ENCODE peak calls at places on chromosome 7, in six cellular contexts. D is GM23338, K is PC-9, H is left ventricle myocardium inferior, V is OCI-LY7, N is lung. L is an unnamed sample.

GRCh38 chr7:12152196-12152918 is 58.7 kb upstream of the TMEM106B start:
- DNase-seq in D (no peak), K (no peak), H (no peak), V (no peak), N (no peak), L (no peak)

GRCh38 chr7:156017431-156017830 is 205.2 kb upstream of the SHH start:
- DNase-seq in D (no peak), K (no peak), H (no peak), V (no peak), N (no peak), L (no peak)

GRCh38 chr7:74272305-74273038 is 16.7 kb upstream of the CLIP2 start:
- DNase-seq in D (peak; percentile 70), K (peak; percentile 78), H (peak; percentile 75), V (peak; percentile 85), N (peak; percentile 68), L (no peak)

GRCh38 chr7:2030475-2031456 is 202.0 kb downstream of the MAD1L1 start:
- DNase-seq in D (no peak), K (no peak), H (peak; percentile 11), V (peak; percentile 65), N (no peak), L (peak; percentile 53)

GRCh38 chr7:13990319-13990983 is 985 bp upstream of the ETV1 start:
- DNase-seq in D (peak; percentile 96), K (peak; percentile 57), H (peak; percentile 34), V (no peak), N (peak; percentile 59), L (no peak)

GRCh38 chr7:122135275-122135674 is 8.8 kb downstream of the AASS start:
- DNase-seq in D (no peak), K (no peak), H (no peak), V (no peak), N (no peak), L (no peak)

GRCh38 chr7:101784275-101785127 is 32.9 kb upstream of the CUX1 start:
- DNase-seq in D (no peak), K (no peak), H (no peak), V (no peak), N (no peak), L (no peak)

GRCh38 chr7:104926189-104926904 is 87.7 kb upstream of the KMT2E start:
- DNase-seq in D (no peak), K (no peak), H (no peak), V (no peak), N (no peak), L (no peak)

GRCh38 chr7:74297516-74298233 is 8.5 kb downstream of the CLIP2 start:
- DNase-seq in D (no peak), K (no peak), H (no peak), V (no peak), N (no peak), L (no peak)

GRCh38 chr7:79241288-79242055 is 212.0 kb downstream of the MAGI2 start:
- DNase-seq in D (no peak), K (no peak), H (no peak), V (no peak), N (no peak), L (no peak)

GRCh38 chr7:91249506-91250233 is 14.6 kb upstream of the FZD1 start:
- DNase-seq in D (no peak), K (peak; percentile 68), H (no peak), V (no peak), N (no peak), L (no peak)

GRCh38 chr7:134686782-134687181 is 40.1 kb downstream of the BPGM start:
- DNase-seq in D (peak; percentile 32), K (no peak), H (no peak), V (no peak), N (no peak), L (no peak)

GRCh38 chr7:18457832-18458231 is 37.7 kb upstream of the HDAC9 start:
- DNase-seq in D (no peak), K (peak; percentile 70), H (no peak), V (no peak), N (no peak), L (no peak)

GRCh38 chr7:18459439-18459838 is 36.1 kb upstream of the HDAC9 start:
- DNase-seq in D (no peak), K (no peak), H (no peak), V (no peak), N (no peak), L (no peak)

GRCh38 chr7:18458830-18459229 is 36.7 kb upstream of the HDAC9 start:
- DNase-seq in D (no peak), K (no peak), H (no peak), V (no peak), N (no peak), L (no peak)

GRCh38 chr7:18459846-18460245 is 35.7 kb upstream of the HDAC9 start:
- DNase-seq in D (no peak), K (no peak), H (no peak), V (no peak), N (no peak), L (no peak)

DNA sequence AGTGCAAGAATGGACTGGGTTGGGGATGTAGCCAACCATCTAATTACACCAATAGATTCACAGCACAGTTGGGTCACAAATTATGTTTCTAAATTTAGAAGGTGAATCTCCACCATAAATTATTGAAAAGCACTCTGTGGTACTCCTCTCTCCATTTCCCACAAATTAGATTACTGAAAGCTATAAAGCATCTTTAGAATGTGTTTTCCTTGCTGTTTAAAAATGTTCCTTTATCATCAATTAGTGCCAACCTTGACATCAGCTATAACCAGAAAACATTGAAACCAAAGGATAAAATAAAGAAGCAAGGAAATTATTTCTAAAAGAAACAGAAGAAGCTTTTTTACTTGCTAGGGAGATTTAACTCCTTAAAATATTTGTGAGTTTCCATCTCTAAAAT is 39.9 kb upstream of the HDAC9 start:
- DNase-seq in D (no peak), K (no peak), H (no peak), V (no peak), N (no peak), L (no peak)
- H3K4me1 ChIP-seq in D (no peaks in the 10 kb centered on the region), K (peaks cover 11% of the 10 kb centered on the region), H (peaks cover 17% of the 10 kb centered on the region), V (no peaks in the 10 kb centered on the region), N (no peaks in the 10 kb centered on the region), L (no peaks in the 10 kb centered on the region)

GRCh38 chr7:92740134-92740533 is 96.2 kb downstream of the CDK6 start:
- DNase-seq in D (no peak), K (no peak), H (no peak), V (no peak), N (no peak), L (no peak)
- H3K27ac ChIP-seq in D (no peak overlapping the region), K (peak overlapping the region; percentile 41), H (no peak overlapping the region), V (no peak overlapping the region), N (no peak overlapping the region), L (no peak overlapping the region)

DNA sequence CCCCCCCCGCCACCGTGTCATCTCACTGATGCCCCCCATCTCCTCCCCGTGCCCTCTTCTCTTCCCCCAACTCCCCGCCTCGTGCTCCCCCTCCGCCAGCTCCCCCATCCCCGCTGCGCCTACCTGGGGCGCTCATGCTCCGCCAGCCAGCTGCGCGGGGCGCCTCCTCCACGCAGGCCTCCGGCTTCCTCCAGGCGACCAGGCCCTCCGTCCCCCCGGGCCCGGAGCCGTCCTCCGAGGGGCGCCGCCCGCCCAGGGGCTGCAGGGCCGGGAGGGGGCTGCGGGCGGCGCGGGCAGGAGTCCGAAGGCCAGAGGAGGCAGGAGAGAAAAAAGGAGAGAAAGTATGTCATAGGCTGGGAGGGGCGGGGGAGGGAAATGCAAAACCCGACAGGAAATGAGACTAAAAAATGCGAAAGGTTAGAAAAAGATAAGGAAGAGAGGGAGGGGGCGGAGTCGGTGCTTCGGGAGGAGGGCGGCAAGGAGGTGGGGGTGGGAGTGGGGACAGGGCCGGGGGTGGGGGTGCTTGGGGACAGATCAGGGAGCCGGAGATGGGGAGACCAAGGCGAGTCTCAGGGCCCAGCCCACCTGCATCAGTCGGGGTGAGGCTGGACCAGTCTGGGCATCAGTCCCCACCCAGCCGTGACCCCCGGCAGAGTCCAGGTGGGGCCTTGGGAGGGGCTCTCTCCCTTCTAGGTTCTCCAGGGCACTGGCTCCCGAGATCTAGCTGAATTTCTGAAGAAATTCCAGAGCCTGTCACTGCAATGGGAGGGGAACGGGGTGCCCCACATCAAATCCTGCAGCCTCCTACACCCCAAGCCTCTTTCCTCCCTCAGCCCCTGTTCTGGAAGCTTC is at the start of gene CARD11:
- DNase-seq in D (peak; percentile 78), K (peak; percentile 48), H (no peak), V (peak; percentile 69), N (no peak), L (peak; percentile 78)
- TF ChIP-seq CTCF in D (no peak), K (no peak), H (no peak), V (peak; percentile 29), N (no peak), L (no peak)

GRCh38 chr7:27172823-27173411 is 1.2 kb downstream of the HOXA10 start:
- DNase-seq in D (peak; percentile 48), K (no peak), H (peak; percentile 13), V (no peak), N (no peak), L (no peak)

GRCh38 chr7:27174077-27175004 is at the start of gene HOXA10:
- DNase-seq in D (peak; percentile 41), K (no peak), H (peak; percentile 7), V (no peak), N (no peak), L (peak; percentile 5)

GRCh38 chr7:27172388-27172774 is 1.7 kb downstream of the HOXA10 start:
- DNase-seq in D (no peak), K (no peak), H (peak; percentile 12), V (no peak), N (no peak), L (no peak)

GRCh38 chr7:27175005-27175625 is 995 bp upstream of the HOXA10 start:
- DNase-seq in D (peak; percentile 33), K (no peak), H (peak; percentile 6), V (no peak), N (no peak), L (no peak)

DNA sequence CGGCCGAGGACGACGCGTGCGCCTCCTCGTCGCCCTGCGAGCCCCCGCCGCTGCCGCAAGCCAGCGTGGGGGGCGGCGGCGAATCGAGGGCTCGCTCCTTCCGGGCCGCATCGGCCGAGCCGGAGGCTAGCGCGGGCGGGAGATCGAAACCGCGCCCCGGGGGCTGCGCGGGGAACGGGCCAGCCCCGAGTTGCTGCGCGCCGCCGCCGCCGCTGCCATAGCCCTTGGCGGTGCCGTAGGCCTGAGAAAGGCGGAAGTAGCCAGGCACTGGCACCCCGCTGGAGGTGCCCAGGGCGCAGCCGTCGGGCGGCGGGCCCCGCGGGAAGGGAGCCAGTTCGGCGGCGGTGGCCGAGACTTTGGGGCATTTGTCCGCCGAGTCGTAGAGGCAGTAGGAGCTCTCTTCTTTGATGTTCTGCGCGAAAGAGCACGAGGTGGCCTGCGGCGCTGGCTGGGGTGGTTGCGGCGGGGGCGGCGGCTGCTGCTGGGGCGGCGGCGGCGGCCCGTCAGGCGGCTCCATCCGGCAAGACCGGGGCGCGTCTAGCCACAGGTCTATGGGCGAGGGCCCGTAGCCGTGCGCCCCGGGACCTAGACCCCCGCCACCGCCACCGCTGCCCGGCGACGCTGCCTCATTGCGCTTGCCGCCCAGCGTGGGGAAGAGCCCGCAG is 576 bp downstream of the HOXA10 start:
- DNase-seq in D (peak; percentile 48), K (no peak), H (peak; percentile 20), V (no peak), N (no peak), L (peak; percentile 62)
- H3K4me1 ChIP-seq in D (peaks cover 29% of the 10 kb centered on the region), K (peaks cover 19% of the 10 kb centered on the region), H (peaks cover 38% of the 10 kb centered on the region), V (no peaks in the 10 kb centered on the region), N (peaks cover 24% of the 10 kb centered on the region), L (peaks cover 34% of the 10 kb centered on the region)

GRCh38 chr7:30170460-30171197 is 35.8 kb downstream of the MTURN start:
- DNase-seq in D (no peak), K (no peak), H (no peak), V (no peak), N (no peak), L (no peak)
- H3K27ac ChIP-seq in D (no peak overlapping the region), K (no peak overlapping the region), H (no peak overlapping the region), V (no peak overlapping the region), N (no peak overlapping the region), L (no peak overlapping the region)

GRCh38 chr7:34281260-34281659 is 375.9 kb downstream of the BMPER start:
- DNase-seq in D (peak; percentile 24), K (no peak), H (no peak), V (peak; percentile 1), N (no peak), L (no peak)
- TF ChIP-seq CTCF in D (peak; percentile 57), K (peak; percentile 50), H (no peak), V (peak; percentile 49), N (no peak), L (no peak)